ENCODE peak calls at places on chromosomes 3 and 15, in five cellular contexts. S, Q, H, G and O are unnamed samples.

GRCh38 chr15:98850991-98851776 is 156.4 kb downstream of the PGPEP1L start:
- DNase-seq in S (peak), Q (peak), H (peak), G (peak), O (peak)

GRCh38 chr15:75817151-75817935 is 25.9 kb upstream of the UBE2Q2 start:
- DNase-seq in S (no peak), Q (no peak), H (no peak), G (peak), O (no peak)

GRCh38 chr3:73580343-73580742 is 44.4 kb downstream of the PDZRN3 start:
- DNase-seq in S (peak), Q (no peak), H (no peak), G (peak), O (no peak)

GRCh38 chr3:166114448-166114847 is 277.2 kb upstream of the BCHE start:
- DNase-seq in S (no peak), Q (no peak), H (no peak), G (no peak), O (no peak)

GRCh38 chr3:172804323-172804722 is 53.8 kb downstream of the ECT2 start:
- DNase-seq in S (no peak), Q (no peak), H (no peak), G (no peak), O (no peak)

GRCh38 chr15:101807345-101807945 is 4.1 kb downstream of the OR4F6 start:
- DNase-seq in S (peak), Q (no peak), H (no peak), G (no peak), O (no peak)

GRCh38 chr3:149314807-149315578 is 18.4 kb downstream of the TM4SF18 start:
- DNase-seq in S (peak), Q (no peak), H (no peak), G (peak), O (no peak)

GRCh38 chr3:42846682-42847522 is 28.8 kb downstream of the CYP8B1 start:
- DNase-seq in S (no peak), Q (no peak), H (no peak), G (no peak), O (no peak)

GRCh38 chr3:187450791-187451190 is 82.6 kb downstream of the RTP4 start:
- DNase-seq in S (no peak), Q (no peak), H (no peak), G (no peak), O (no peak)

GRCh38 chr3:190032924-190033323 is 87.8 kb downstream of the P3H2 start:
- DNase-seq in S (no peak), Q (peak), H (no peak), G (no peak), O (no peak)

GRCh38 chr15:43185161-43186002 is at the start of gene CCNDBP1:
- DNase-seq in S (peak), Q (peak), H (peak), G (peak), O (peak)

GRCh38 chr3:108662141-108662738 is 72.7 kb downstream of the DZIP3 start:
- DNase-seq in S (peak), Q (peak), H (no peak), G (peak), O (peak)

GRCh38 chr3:3740061-3740460 is 59.2 kb upstream of the LRRN1 start:
- DNase-seq in S (no peak), Q (no peak), H (no peak), G (no peak), O (no peak)

GRCh38 chr3:182294256-182294655 is 499.0 kb upstream of the ATP11B start:
- DNase-seq in S (no peak), Q (no peak), H (no peak), G (no peak), O (no peak)

GRCh38 chr3:183490653-183491052 is 62.2 kb upstream of the MCF2L2 start:
- DNase-seq in S (no peak), Q (peak), H (no peak), G (no peak), O (no peak)

GRCh38 chr3:8497582-8497981 is 4.0 kb upstream of the LMCD1 start:
- DNase-seq in S (no peak), Q (no peak), H (no peak), G (no peak), O (no peak)

GRCh38 chr3:52436500-52437106 is 8.3 kb downstream of the SEMA3G start:
- DNase-seq in S (no peak), Q (no peak), H (no peak), G (peak), O (peak)

GRCh38 chr15:69978603-69979002 is 119.1 kb downstream of the TLE3 start:
- DNase-seq in S (no peak), Q (no peak), H (no peak), G (no peak), O (no peak)

GRCh38 chr15:77002954-77003912 is 8.3 kb downstream of the PSTPIP1 start:
- DNase-seq in S (no peak), Q (no peak), H (no peak), G (no peak), O (no peak)

GRCh38 chr15:30033763-30034162 is 49.0 kb upstream of the GOLGA8J start:
- DNase-seq in S (no peak), Q (no peak), H (no peak), G (no peak), O (no peak)

GRCh38 chr15:30033211-30033610 is 49.5 kb upstream of the GOLGA8J start:
- DNase-seq in S (no peak), Q (no peak), H (no peak), G (no peak), O (no peak)

GRCh38 chr15:30036304-30036703 is 46.5 kb upstream of the GOLGA8J start:
- DNase-seq in S (no peak), Q (no peak), H (no peak), G (no peak), O (no peak)

GRCh38 chr15:30030350-30030749 is 52.4 kb upstream of the GOLGA8J start:
- DNase-seq in S (no peak), Q (no peak), H (no peak), G (no peak), O (no peak)
- TF ChIP-seq CTCF in S (no peak), Q (no peak), H (no peak), G (no peak), O (no peak)

GRCh38 chr3:134357914-134358811 is 16.1 kb downstream of the AMOTL2 start:
- DNase-seq in S (peak), Q (no peak), H (peak), G (peak), O (peak)
- TF ChIP-seq CTCF in S (peak), Q (peak), H (no peak), G (peak), O (no peak)

DNA sequence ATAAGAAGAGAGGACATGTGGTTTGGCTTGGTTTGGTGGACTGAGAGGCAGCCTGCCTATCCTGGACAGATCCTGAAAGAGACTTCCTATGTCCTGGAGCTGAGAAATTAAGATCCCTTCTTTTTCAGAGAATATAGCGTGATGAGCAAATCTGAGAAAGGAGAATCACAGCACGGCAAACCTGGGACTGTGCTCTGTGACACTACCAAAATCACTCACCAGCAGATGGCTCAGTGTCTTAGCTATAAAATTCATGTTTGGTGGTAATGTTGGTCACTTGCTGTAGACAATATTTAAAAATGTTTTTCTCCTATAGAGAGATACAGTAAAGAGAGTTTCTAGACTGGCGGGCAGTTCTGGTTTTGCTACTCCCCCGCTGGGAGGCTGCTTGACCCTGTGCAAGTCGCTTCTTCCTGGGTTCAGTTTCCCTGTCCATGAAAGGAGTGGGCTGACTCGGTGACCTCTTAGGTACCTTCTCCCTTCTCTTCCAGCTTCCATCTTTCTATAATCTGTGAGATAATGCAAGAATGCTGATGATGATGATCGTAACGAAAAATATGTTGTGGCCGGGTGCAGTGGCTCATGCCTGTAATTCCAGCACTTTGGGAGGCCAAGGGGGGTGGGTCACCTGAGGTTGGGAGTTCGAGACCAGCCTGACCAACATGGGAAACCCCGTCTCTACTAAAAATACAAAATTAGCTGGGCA is 7.6 kb upstream of the HES1 start:
- DNase-seq in S (no peak), Q (no peak), H (no peak), G (no peak), O (no peak)
- TF ChIP-seq CTCF in S (peak), Q (no peak), H (no peak), G (no peak), O (no peak)

GRCh38 chr3:21216598-21216997 is 534.4 kb downstream of the ZNF385D start:
- DNase-seq in S (peak), Q (no peak), H (no peak), G (peak), O (no peak)
- TF ChIP-seq CTCF in S (peak), Q (no peak), H (peak), G (peak), O (peak)

GRCh38 chr3:122295286-122295685 is 29.8 kb upstream of the CSTA start:
- DNase-seq in S (no peak), Q (no peak), H (no peak), G (no peak), O (no peak)

GRCh38 chr3:122299222-122299621 is 25.8 kb upstream of the CSTA start:
- DNase-seq in S (no peak), Q (no peak), H (no peak), G (no peak), O (no peak)

GRCh38 chr3:122298239-122298638 is 26.8 kb upstream of the CSTA start:
- DNase-seq in S (no peak), Q (no peak), H (no peak), G (no peak), O (no peak)

GRCh38 chr3:122301063-122301462 is 24.0 kb upstream of the CSTA start:
- DNase-seq in S (no peak), Q (no peak), H (no peak), G (no peak), O (no peak)

DNA sequence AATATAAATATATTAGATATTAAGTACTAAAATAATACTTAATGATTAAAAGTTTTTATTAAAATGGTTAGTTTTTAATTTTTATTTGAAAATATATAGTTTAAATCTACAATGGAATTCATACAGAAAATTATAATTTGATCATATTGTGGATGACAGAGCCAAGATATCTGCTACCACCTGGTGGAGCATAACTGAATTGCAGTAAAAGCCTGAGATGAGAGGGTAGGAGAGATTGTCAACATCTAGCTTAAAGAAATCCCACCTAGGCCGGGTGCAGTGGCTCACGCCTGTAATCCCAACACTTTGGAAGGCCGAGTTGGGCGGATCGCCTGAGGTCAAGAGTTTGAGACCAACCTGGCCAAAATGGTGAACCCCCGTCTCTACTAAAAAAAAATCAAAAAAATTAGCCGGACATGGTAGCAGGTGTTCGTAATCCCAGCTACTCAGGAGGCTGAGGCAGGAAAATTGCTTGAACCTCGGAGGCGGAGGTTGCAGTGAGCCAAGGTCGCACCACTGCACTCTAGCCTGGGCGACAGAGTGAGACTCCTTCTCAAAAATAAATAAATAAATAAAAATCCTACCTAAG is 25.1 kb upstream of the CSTA start:
- DNase-seq in S (no peak), Q (peak), H (no peak), G (peak), O (peak)
- TF ChIP-seq CTCF in S (peak), Q (peak), H (peak), G (peak), O (peak)

GRCh38 chr15:78697449-78697848 is 56.4 kb upstream of the CHRNB4 start:
- DNase-seq in S (no peak), Q (no peak), H (no peak), G (no peak), O (no peak)

GRCh38 chr15:78695046-78695671 is 54.1 kb upstream of the CHRNB4 start:
- DNase-seq in S (no peak), Q (no peak), H (no peak), G (no peak), O (no peak)

GRCh38 chr15:78691873-78692421 is 50.9 kb upstream of the CHRNB4 start:
- DNase-seq in S (no peak), Q (no peak), H (no peak), G (no peak), O (no peak)

GRCh38 chr15:78696436-78696835 is 55.4 kb upstream of the CHRNB4 start:
- DNase-seq in S (no peak), Q (no peak), H (no peak), G (no peak), O (no peak)

DNA sequence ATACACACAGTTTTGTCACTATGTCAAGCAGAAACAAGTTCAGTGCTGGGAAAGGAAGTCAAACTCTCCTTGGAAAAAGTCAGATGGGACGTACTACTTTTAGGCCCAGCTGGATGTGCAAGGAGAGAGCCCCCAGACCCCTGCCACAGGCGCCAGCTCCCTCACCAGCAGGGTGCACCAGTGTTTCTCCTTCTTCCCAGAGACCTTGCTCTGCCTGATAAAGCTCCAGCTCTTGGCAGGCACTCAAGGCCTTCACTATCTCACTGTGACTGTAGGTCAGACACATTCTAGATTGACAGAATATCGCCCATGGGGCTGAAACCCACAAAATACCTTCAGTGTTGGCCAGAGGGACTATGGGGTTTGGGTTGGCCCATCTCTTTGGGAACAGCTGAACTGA is 54.8 kb upstream of the CHRNB4 start:
- DNase-seq in S (no peak), Q (no peak), H (no peak), G (no peak), O (no peak)
- TF ChIP-seq CTCF in S (no peak), Q (no peak), H (no peak), G (no peak), O (no peak)

DNA sequence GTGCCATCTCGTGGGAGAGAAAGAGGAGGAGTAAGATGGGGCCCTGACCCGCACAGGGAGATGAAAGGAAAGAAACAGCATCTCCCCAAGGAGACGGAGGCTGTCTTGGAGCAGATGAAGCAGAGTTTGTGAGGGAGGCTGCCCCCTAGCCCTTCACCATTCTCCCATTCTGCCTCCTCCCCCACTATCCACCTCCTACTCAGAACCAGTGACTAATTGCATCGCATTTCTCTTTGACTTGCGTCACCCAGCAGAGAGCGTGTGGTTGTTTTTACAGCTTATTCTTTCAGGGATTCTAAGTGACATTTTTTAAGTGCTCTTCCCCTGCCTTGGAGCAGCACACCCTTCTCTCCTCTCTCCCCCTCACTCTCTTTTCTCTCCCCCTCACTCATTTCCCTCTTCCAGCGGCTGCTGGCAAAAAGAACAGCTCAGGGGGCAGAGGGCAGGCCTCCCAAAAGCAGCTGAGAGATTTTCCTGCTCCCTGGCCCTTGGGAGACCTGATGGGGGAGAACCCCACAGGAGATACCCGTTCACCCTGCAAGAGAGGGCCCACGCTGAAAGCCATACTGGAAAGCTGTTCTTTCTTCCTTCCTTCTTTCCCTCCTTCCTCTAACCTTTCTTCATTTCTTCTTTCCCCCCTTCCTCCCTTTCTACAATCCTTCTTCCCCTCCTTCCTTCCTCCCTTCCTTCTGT is 91.8 kb downstream of the MRPL46 start:
- DNase-seq in S (peak), Q (no peak), H (no peak), G (peak), O (no peak)
- TF ChIP-seq CTCF in S (no peak), Q (no peak), H (no peak), G (no peak), O (no peak)

GRCh38 chr3:169041677-169042171 is 621.8 kb downstream of the MECOM start:
- DNase-seq in S (peak), Q (no peak), H (no peak), G (peak), O (no peak)
- TF ChIP-seq CTCF in S (peak), Q (peak), H (peak), G (peak), O (peak)

DNA sequence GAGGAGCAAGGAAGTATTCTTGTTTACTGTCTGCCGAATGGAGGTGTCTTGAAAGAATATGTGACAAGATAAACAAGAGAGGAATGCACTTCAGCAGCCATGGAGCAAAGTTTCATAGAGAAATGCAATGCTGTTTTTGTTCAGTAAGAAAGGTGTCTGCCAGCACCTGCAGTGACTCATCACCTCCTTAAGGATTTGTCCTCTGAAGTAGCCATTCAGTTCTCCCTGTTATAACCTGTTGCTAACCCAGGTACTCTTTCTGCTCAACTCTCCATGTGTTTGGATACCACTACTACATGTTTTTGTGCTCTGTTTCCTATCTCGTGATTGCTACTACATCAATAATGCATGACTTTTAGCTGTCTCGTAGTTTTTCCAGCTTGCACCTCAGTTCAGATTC is 328.9 kb downstream of the CHL1 start:
- DNase-seq in S (no peak), Q (no peak), H (no peak), G (no peak), O (no peak)
- TF ChIP-seq CTCF in S (no peak), Q (no peak), H (no peak), G (no peak), O (no peak)